ENCODE peak calls at places on chromosomes 11 and 22, in five cellular contexts. One of them, this sample, is unnamed.

GRCh38 chr11:43943357-43943930 is 1.0 kb downstream of the C11orf96 start:
- DNase-seq in PC-3: peak; percentile 7
- DNase-seq in Peyer's patch: peak; percentile 41
- DNase-seq in fibroblast of lung: peak; percentile 39
- DNase-seq in dorsolateral prefrontal cortex: no peak
- DNase-seq in this sample: no peak

GRCh38 chr22:45082795-45083194 is 73.0 kb upstream of the PHF21B start:
- DNase-seq in PC-3: peak; percentile 10
- DNase-seq in Peyer's patch: no peak
- DNase-seq in fibroblast of lung: no peak
- DNase-seq in dorsolateral prefrontal cortex: no peak
- DNase-seq in this sample: no peak

GRCh38 chr22:42697542-42698013 is 23.1 kb downstream of the A4GALT start:
- DNase-seq in PC-3: peak; percentile 44
- DNase-seq in Peyer's patch: peak; percentile 66
- DNase-seq in fibroblast of lung: peak; percentile 84
- DNase-seq in dorsolateral prefrontal cortex: no peak
- DNase-seq in this sample: no peak

GRCh38 chr11:36594316-36594989 is at the start of gene IFTAP:
- DNase-seq in PC-3: peak; percentile 92
- DNase-seq in Peyer's patch: peak; percentile 61
- DNase-seq in fibroblast of lung: peak; percentile 91
- DNase-seq in dorsolateral prefrontal cortex: peak; percentile 40
- DNase-seq in this sample: no peak

GRCh38 chr11:104772806-104773241 is 125.4 kb downstream of the CASP12 start:
- DNase-seq in PC-3: peak; percentile 93
- DNase-seq in Peyer's patch: no peak
- DNase-seq in fibroblast of lung: peak; percentile 95
- DNase-seq in dorsolateral prefrontal cortex: no peak
- DNase-seq in this sample: no peak

GRCh38 chr11:72001834-72002591 is 3.3 kb downstream of the IL18BP start:
- DNase-seq in PC-3: no peak
- DNase-seq in Peyer's patch: no peak
- DNase-seq in fibroblast of lung: peak; percentile 29
- DNase-seq in dorsolateral prefrontal cortex: no peak
- DNase-seq in this sample: no peak

GRCh38 chr11:2548596-2548995 is 103.8 kb downstream of the KCNQ1 start:
- DNase-seq in PC-3: no peak
- DNase-seq in Peyer's patch: peak; percentile 23
- DNase-seq in fibroblast of lung: no peak
- DNase-seq in dorsolateral prefrontal cortex: no peak
- DNase-seq in this sample: no peak

GRCh38 chr11:126624491-126624890 is 269.0 kb downstream of the ST3GAL4 start:
- DNase-seq in PC-3: no peak
- DNase-seq in Peyer's patch: no peak
- DNase-seq in fibroblast of lung: peak; percentile 75
- DNase-seq in dorsolateral prefrontal cortex: no peak
- DNase-seq in this sample: no peak

GRCh38 chr11:128283445-128283844 is 303.9 kb downstream of the ETS1 start:
- DNase-seq in PC-3: no peak
- DNase-seq in Peyer's patch: no peak
- DNase-seq in fibroblast of lung: peak; percentile 28
- DNase-seq in dorsolateral prefrontal cortex: no peak
- DNase-seq in this sample: no peak

GRCh38 chr11:69460540-69461257 is 20.8 kb upstream of the LINC01488 start:
- DNase-seq in PC-3: peak; percentile 97
- DNase-seq in Peyer's patch: no peak
- DNase-seq in fibroblast of lung: peak; percentile 96
- DNase-seq in dorsolateral prefrontal cortex: no peak
- DNase-seq in this sample: no peak

DNA sequence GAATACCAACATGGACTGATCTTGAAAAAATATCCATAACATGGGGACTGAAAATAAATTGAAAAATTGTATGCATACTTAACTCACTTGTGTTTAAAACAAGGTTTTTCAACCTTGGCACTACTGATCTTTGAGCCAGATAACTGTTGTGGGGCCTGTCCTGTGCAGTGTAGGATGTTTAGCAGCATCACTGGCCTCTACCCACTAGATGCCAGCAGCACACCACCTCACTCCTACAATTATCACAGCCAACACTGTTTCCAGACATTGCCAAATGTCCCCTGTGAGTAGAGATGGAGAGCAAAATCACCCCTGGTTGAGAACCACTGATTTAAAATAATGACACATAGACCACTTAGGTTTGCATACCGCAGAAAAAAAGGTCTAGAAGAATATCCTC is 45.0 kb upstream of the SLC1A2 start:
- DNase-seq in PC-3: peak; percentile 54
- DNase-seq in Peyer's patch: no peak
- DNase-seq in fibroblast of lung: peak; percentile 16
- DNase-seq in dorsolateral prefrontal cortex: no peak
- DNase-seq in this sample: no peak
- TF ChIP-seq CTCF in PC-3: peak; percentile 60
- TF ChIP-seq CTCF in Peyer's patch: peak; percentile 29
- TF ChIP-seq CTCF in fibroblast of lung: peak; percentile 31
- TF ChIP-seq CTCF in dorsolateral prefrontal cortex: peak; percentile 44
- TF ChIP-seq CTCF in this sample: no peak

GRCh38 chr11:46200537-46201281 is 76.8 kb upstream of the CREB3L1 start:
- DNase-seq in PC-3: peak; percentile 61
- DNase-seq in Peyer's patch: no peak
- DNase-seq in fibroblast of lung: peak; percentile 41
- DNase-seq in dorsolateral prefrontal cortex: no peak
- DNase-seq in this sample: no peak
- H3K27me3 ChIP-seq in PC-3: no peaks in the 10 kb centered on the region
- H3K27me3 ChIP-seq in Peyer's patch: no peaks in the 10 kb centered on the region
- H3K27me3 ChIP-seq in fibroblast of lung: peaks cover 24% of the 10 kb centered on the region
- H3K27me3 ChIP-seq in dorsolateral prefrontal cortex: no peaks in the 10 kb centered on the region
- H3K27me3 ChIP-seq in this sample: no peaks in the 10 kb centered on the region

GRCh38 chr11:46296520-46297448 is 19.3 kb downstream of the CREB3L1 start:
- DNase-seq in PC-3: peak; percentile 19
- DNase-seq in Peyer's patch: no peak
- DNase-seq in fibroblast of lung: peak; percentile 99
- DNase-seq in dorsolateral prefrontal cortex: no peak
- DNase-seq in this sample: no peak
- TF ChIP-seq CTCF in PC-3: no peak
- TF ChIP-seq CTCF in Peyer's patch: no peak
- TF ChIP-seq CTCF in fibroblast of lung: peak; percentile 73
- TF ChIP-seq CTCF in dorsolateral prefrontal cortex: no peak
- TF ChIP-seq CTCF in this sample: no peak

GRCh38 chr22:47567126-47567730 is 804.8 kb downstream of the TBC1D22A start:
- DNase-seq in PC-3: no peak
- DNase-seq in Peyer's patch: no peak
- DNase-seq in fibroblast of lung: no peak
- DNase-seq in dorsolateral prefrontal cortex: no peak
- DNase-seq in this sample: peak; percentile 17
- H3K27me3 ChIP-seq in PC-3: no peaks in the 10 kb centered on the region
- H3K27me3 ChIP-seq in Peyer's patch: no peaks in the 10 kb centered on the region
- H3K27me3 ChIP-seq in fibroblast of lung: no peaks in the 10 kb centered on the region
- H3K27me3 ChIP-seq in dorsolateral prefrontal cortex: no peaks in the 10 kb centered on the region
- H3K27me3 ChIP-seq in this sample: no peaks in the 10 kb centered on the region

DNA sequence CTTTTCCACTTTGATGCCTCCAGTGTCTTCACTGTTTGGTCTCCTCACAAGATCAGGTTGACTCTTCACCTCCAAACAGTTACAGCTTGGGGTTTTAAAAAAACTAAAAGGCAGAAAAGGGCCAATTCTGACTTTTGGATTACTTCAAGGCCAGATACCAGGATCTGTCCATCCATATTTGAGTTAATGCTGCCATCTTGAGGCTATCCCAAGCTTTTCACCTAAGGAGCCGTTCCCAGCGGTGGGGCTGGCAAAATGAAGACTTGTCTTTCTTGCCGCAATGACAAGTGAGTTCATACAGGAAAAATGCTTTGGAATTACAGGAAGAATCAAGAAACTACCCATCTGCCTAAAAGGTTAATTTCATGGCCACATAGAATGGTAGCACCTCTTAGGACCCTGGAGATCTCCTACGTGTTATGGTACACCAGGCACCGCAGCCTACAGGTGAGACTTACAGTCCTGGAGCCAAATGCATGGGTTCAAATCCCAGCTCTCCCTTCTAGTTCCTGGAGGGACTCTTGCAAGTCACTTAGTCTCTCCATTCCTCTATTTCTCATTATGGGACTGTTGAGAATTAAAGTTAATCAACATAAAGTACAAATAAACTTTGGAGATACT is 6.0 kb upstream of the OR5B21 start:
- DNase-seq in PC-3: peak; percentile 92
- DNase-seq in Peyer's patch: peak; percentile 55
- DNase-seq in fibroblast of lung: peak; percentile 50
- DNase-seq in dorsolateral prefrontal cortex: peak; percentile 55
- DNase-seq in this sample: peak; percentile 23
- TF ChIP-seq CTCF in PC-3: peak; percentile 97
- TF ChIP-seq CTCF in Peyer's patch: peak; percentile 72
- TF ChIP-seq CTCF in fibroblast of lung: peak; percentile 68
- TF ChIP-seq CTCF in dorsolateral prefrontal cortex: peak; percentile 73
- TF ChIP-seq CTCF in this sample: peak; percentile 45

GRCh38 chr11:76206077-76206326 is 300 bp downstream of the WNT11 start:
- DNase-seq in PC-3: no peak
- DNase-seq in Peyer's patch: no peak
- DNase-seq in fibroblast of lung: no peak
- DNase-seq in dorsolateral prefrontal cortex: no peak
- DNase-seq in this sample: no peak
- H3K27me3 ChIP-seq in PC-3: peaks cover 41% of the 10 kb centered on the region
- H3K27me3 ChIP-seq in Peyer's patch: peaks cover 14% of the 10 kb centered on the region
- H3K27me3 ChIP-seq in fibroblast of lung: peaks cover 41% of the 10 kb centered on the region
- H3K27me3 ChIP-seq in dorsolateral prefrontal cortex: peaks cover 13% of the 10 kb centered on the region
- H3K27me3 ChIP-seq in this sample: peaks cover 13% of the 10 kb centered on the region

GRCh38 chr22:31844941-31845340 is 91.1 kb downstream of the DEPDC5 start:
- DNase-seq in PC-3: no peak
- DNase-seq in Peyer's patch: no peak
- DNase-seq in fibroblast of lung: no peak
- DNase-seq in dorsolateral prefrontal cortex: no peak
- DNase-seq in this sample: no peak
- TF ChIP-seq CTCF in PC-3: no peak
- TF ChIP-seq CTCF in Peyer's patch: no peak
- TF ChIP-seq CTCF in fibroblast of lung: no peak
- TF ChIP-seq CTCF in dorsolateral prefrontal cortex: no peak
- TF ChIP-seq CTCF in this sample: no peak

GRCh38 chr11:119773016-119773415 is 44.0 kb upstream of the NECTIN1 start:
- DNase-seq in PC-3: no peak
- DNase-seq in Peyer's patch: no peak
- DNase-seq in fibroblast of lung: no peak
- DNase-seq in dorsolateral prefrontal cortex: no peak
- DNase-seq in this sample: no peak
- H3K27me3 ChIP-seq in PC-3: peaks cover 58% of the 10 kb centered on the region
- H3K27me3 ChIP-seq in Peyer's patch: no peaks in the 10 kb centered on the region
- H3K27me3 ChIP-seq in fibroblast of lung: peaks cover 2% of the 10 kb centered on the region
- H3K27me3 ChIP-seq in dorsolateral prefrontal cortex: no peaks in the 10 kb centered on the region
- H3K27me3 ChIP-seq in this sample: no peaks in the 10 kb centered on the region

This sample was measured in CD8-positive, alpha-beta T cell.